ENCODE peak calls at places on chromosomes 6 and 20, in seven cellular contexts. A is heart left ventricle, C is right lobe of liver, F is hepatocyte, I is IMR-90, Q is breast epithelium, O is fibroblast of lung. B is an unnamed sample.
A peak's percentile ranks its signal among the peaks of the same experiment; 100 is the strongest.

GRCh38 chr6:140684776-140685550 is 1310.5 kb upstream of the CITED2 start:
- DNase-seq in A (no peak), C (no peak), F (no peak), I (no peak), Q (no peak), O (no peak), B (no peak)

GRCh38 chr6:21264288-21264818 is 329.2 kb upstream of the SOX4 start:
- DNase-seq in A (no peak), C (no peak), F (peak; percentile 13), I (no peak), Q (no peak), O (no peak), B (no peak)

GRCh38 chr20:13102237-13102636 is 93.5 kb downstream of the SPTLC3 start:
- DNase-seq in A (no peak), C (no peak), F (no peak), I (peak; percentile 1), Q (no peak), O (peak; percentile 48), B (no peak)

GRCh38 chr6:81304486-81304885 is 448.0 kb downstream of the TENT5A start:
- DNase-seq in A (no peak), C (no peak), F (no peak), I (no peak), Q (no peak), O (peak; percentile 28), B (no peak)

GRCh38 chr6:5133943-5134342 is 48.8 kb downstream of the PPP1R3G start:
- DNase-seq in A (no peak), C (no peak), F (no peak), I (no peak), Q (no peak), O (no peak), B (no peak)

GRCh38 chr6:46876126-46876525 is 45.6 kb downstream of the ADGRF5 start:
- DNase-seq in A (peak; percentile 54), C (no peak), F (no peak), I (no peak), Q (peak; percentile 87), O (peak; percentile 99), B (no peak)

GRCh38 chr20:4295226-4295625 is 279.9 kb upstream of the RNF24 start:
- DNase-seq in A (no peak), C (no peak), F (no peak), I (no peak), Q (no peak), O (no peak), B (no peak)

GRCh38 chr20:18271160-18271559 is 17.2 kb upstream of the ZNF133 start:
- DNase-seq in A (no peak), C (no peak), F (no peak), I (no peak), Q (no peak), O (no peak), B (no peak)

GRCh38 chr20:9068232-9068781 is 580 bp upstream of the PLCB4 start:
- DNase-seq in A (peak; percentile 66), C (no peak), F (peak; percentile 75), I (peak; percentile 41), Q (no peak), O (peak; percentile 56), B (no peak)

GRCh38 chr6:158867381-158868121 is 48.4 kb upstream of the EZR start:
- DNase-seq in A (no peak), C (no peak), F (peak; percentile 21), I (no peak), Q (no peak), O (no peak), B (no peak)
- H3K4me3 ChIP-seq in A (no peak overlapping the region), C (no peak overlapping the region), F (no peak overlapping the region), I (no peak overlapping the region), Q (no peak overlapping the region), O (no peak overlapping the region), B (no peak overlapping the region)

DNA sequence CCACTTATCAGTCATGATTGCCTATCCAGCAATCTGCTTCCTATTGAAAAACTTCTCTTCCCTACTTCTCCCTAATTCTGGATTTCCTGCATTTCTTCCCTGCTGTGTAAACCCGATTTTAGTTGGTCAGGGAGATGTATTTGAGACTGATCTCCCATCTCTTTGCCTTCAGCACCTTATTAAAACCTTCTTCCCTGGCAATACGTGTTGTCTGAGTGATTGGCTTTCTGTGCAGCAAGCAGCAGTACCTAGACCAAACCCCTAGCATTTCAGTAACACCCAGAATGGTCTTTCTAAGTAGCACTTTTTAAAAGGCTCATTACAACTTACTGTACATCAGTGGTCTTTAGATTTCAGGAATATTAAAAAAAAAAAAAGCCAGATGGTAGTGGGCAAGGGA is 99.1 kb upstream of the PDE10A start:
- DNase-seq in A (no peak), C (no peak), F (no peak), I (no peak), Q (no peak), O (no peak), B (no peak)
- TF ChIP-seq CTCF in A (no peak), C (no peak), F (no peak), I (no peak), Q (no peak), O (no peak), B (no peak)

DNA sequence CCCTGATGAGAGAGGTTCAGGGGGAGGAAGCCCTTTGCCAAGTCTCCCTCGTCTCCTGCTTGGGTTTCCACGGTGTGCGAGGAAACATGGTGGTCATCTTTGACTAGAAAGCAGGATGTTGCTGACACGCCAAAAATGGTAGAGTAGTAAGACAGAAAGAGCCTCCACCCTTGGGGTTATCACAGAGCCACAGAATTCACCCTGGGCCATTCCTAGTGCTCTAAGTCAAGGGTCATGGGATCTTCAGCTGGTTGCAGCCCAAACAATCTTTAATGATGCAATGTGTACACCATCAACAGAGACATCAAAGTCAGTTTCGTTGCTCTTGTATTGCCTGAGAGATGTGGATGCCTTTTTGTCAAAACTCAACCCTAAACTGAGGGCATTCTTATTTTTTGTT is 201.9 kb downstream of the LY86 start:
- DNase-seq in A (no peak), C (no peak), F (no peak), I (no peak), Q (no peak), O (no peak), B (no peak)
- H3K27ac ChIP-seq in A (no peak overlapping the region), C (no peak overlapping the region), F (no peak overlapping the region), I (no peak overlapping the region), Q (no peak overlapping the region), O (no peak overlapping the region), B (no peak overlapping the region)

DNA sequence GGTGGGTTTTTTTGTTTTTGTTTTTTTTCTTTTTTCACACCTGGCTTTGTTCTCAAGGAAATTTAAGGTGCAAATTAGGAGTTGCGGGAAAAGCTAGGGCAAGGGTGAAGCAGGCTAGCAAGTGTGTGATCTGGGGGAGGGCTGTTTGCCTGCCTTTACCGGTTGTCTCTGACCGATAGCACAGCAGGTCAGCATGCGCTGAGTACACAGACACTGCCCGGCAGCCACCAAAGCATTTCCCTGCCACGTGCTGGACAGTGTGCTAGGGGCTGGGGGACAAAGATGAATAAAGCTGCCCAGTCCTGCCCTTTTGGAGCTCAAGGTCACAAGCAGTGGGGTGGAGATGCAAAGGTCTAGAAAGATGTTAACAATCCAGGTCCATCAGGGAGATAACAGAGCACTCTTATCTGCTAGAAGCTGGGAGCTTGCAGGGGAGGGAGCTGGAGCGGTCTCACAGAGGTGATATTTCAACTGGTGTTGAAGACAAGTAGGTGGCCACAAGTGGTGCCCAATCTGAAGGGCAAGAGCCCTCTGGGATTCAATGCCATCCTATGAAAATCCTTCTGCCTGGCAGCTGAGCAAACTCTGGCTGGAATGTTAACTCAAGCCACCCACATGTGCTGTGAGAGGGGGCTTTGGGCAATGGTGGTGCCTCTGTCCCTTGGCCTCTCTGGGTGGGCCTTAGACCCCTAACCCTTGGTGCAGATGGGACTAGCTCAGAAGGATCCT is 24.5 kb downstream of the TTBK1 start:
- DNase-seq in A (no peak), C (peak; percentile 94), F (peak; percentile 65), I (no peak), Q (no peak), O (no peak), B (no peak)
- H3K4me3 ChIP-seq in A (no peak overlapping the region), C (peak overlapping the region; percentile 88), F (no peak overlapping the region), I (no peak overlapping the region), Q (no peak overlapping the region), O (no peak overlapping the region), B (no peak overlapping the region)

DNA sequence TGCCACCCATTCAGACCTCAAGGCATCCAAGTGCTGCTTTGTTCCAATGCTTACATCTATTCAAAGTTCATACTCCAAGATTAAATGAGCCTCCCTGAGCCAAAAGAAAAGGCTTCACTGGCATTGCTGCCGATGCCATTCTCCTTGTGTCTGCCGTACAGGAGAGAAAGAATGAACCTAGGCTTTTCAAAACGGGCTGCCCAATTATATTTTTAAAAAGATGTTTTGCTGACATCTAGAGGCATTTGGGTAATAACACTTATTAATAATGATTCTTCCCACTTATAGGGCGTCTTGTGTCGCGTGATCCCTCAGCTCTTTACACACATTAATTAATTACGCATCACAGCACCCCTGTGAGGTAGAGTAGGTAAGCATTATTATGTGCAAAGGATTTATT is 545.6 kb downstream of the PKHD1 start:
- DNase-seq in A (no peak), C (no peak), F (peak; percentile 17), I (no peak), Q (no peak), O (no peak), B (no peak)
- TF ChIP-seq CTCF in A (no peak), C (peak; percentile 34), F (peak; percentile 43), I (no peak), Q (no peak), O (no peak), B (peak; percentile 15)

GRCh38 chr20:48703107-48703506 is 124.7 kb downstream of the PREX1 start:
- DNase-seq in A (peak; percentile 43), C (no peak), F (no peak), I (no peak), Q (no peak), O (no peak), B (no peak)
- H3K27ac ChIP-seq in A (no peak overlapping the region), C (no peak overlapping the region), F (no peak overlapping the region), I (no peak overlapping the region), Q (peak overlapping the region; percentile 68), O (no peak overlapping the region), B (no peak overlapping the region)

B was measured in brain microvascular endothelial cell.